ENCODE peak calls at places on chromosomes 5 and 9, in ten cellular contexts. One of them, this sample, is unnamed. For H3K9me3, the result is how much of the 10 kb centered on the place peaks cover.

GRCh38 chr5:159331099-159331973 is 1.0 kb upstream of the IL12B start:
- DNase-seq in heart right ventricle: peak
- DNase-seq in tibial artery: peak
- DNase-seq in right atrium auricular region: peak
- DNase-seq in A549: peak
- DNase-seq in neural progenitor cell: peak
- DNase-seq in mucosa of descending colon: peak
- DNase-seq in Peyer's patch: peak
- DNase-seq in kidney: peak
- DNase-seq in transverse colon: peak
- DNase-seq in this sample: peak

GRCh38 chr5:56306433-56307150 is 73.5 kb upstream of the ANKRD55 start:
- DNase-seq in neural progenitor cell: no peak
- DNase-seq in Peyer's patch: no peak
- DNase-seq in transverse colon: no peak
- DNase-seq in kidney: no peak
- DNase-seq in A549: no peak
- DNase-seq in tibial artery: no peak
- DNase-seq in heart right ventricle: no peak
- DNase-seq in right atrium auricular region: no peak
- DNase-seq in mucosa of descending colon: no peak
- DNase-seq in this sample: no peak

GRCh38 chr9:100419166-100419565 is 7.8 kb upstream of the MSANTD3 start:
- DNase-seq in neural progenitor cell: no peak
- DNase-seq in A549: no peak
- DNase-seq in Peyer's patch: no peak
- DNase-seq in transverse colon: no peak
- DNase-seq in mucosa of descending colon: no peak
- DNase-seq in heart right ventricle: no peak
- DNase-seq in tibial artery: no peak
- DNase-seq in right atrium auricular region: no peak
- DNase-seq in kidney: no peak
- DNase-seq in this sample: no peak

GRCh38 chr9:7206221-7206758 is 448.5 kb downstream of the KDM4C start:
- DNase-seq in Peyer's patch: no peak
- DNase-seq in tibial artery: no peak
- DNase-seq in transverse colon: no peak
- DNase-seq in mucosa of descending colon: no peak
- DNase-seq in kidney: no peak
- DNase-seq in right atrium auricular region: no peak
- DNase-seq in heart right ventricle: no peak
- DNase-seq in A549: no peak
- DNase-seq in neural progenitor cell: no peak
- DNase-seq in this sample: no peak

GRCh38 chr9:20573023-20573422 is 49.3 kb downstream of the MLLT3 start:
- DNase-seq in tibial artery: no peak
- DNase-seq in Peyer's patch: no peak
- DNase-seq in kidney: no peak
- DNase-seq in right atrium auricular region: no peak
- DNase-seq in neural progenitor cell: no peak
- DNase-seq in heart right ventricle: no peak
- DNase-seq in A549: no peak
- DNase-seq in transverse colon: no peak
- DNase-seq in mucosa of descending colon: no peak
- DNase-seq in this sample: no peak

GRCh38 chr9:136403915-136404800 is 4.2 kb upstream of the SNAPC4 start:
- DNase-seq in transverse colon: no peak
- DNase-seq in tibial artery: no peak
- DNase-seq in heart right ventricle: no peak
- DNase-seq in mucosa of descending colon: no peak
- DNase-seq in A549: no peak
- DNase-seq in right atrium auricular region: no peak
- DNase-seq in neural progenitor cell: no peak
- DNase-seq in kidney: no peak
- DNase-seq in Peyer's patch: peak
- DNase-seq in this sample: no peak

GRCh38 chr5:38845555-38846378 is at the start of gene OSMR:
- DNase-seq in tibial artery: peak
- DNase-seq in transverse colon: peak
- DNase-seq in heart right ventricle: peak
- DNase-seq in mucosa of descending colon: peak
- DNase-seq in neural progenitor cell: peak
- DNase-seq in Peyer's patch: peak
- DNase-seq in right atrium auricular region: peak
- DNase-seq in A549: peak
- DNase-seq in kidney: peak
- DNase-seq in this sample: peak

GRCh38 chr5:135826221-135826525 is 8.3 kb upstream of the SLC25A48 start:
- DNase-seq in A549: no peak
- DNase-seq in mucosa of descending colon: no peak
- DNase-seq in transverse colon: no peak
- DNase-seq in Peyer's patch: no peak
- DNase-seq in right atrium auricular region: no peak
- DNase-seq in heart right ventricle: no peak
- DNase-seq in kidney: no peak
- DNase-seq in tibial artery: no peak
- DNase-seq in neural progenitor cell: no peak
- DNase-seq in this sample: no peak

GRCh38 chr5:81209869-81210268 is 23.3 kb upstream of the CKMT2 start:
- DNase-seq in kidney: no peak
- DNase-seq in transverse colon: no peak
- DNase-seq in neural progenitor cell: no peak
- DNase-seq in Peyer's patch: no peak
- DNase-seq in tibial artery: no peak
- DNase-seq in heart right ventricle: no peak
- DNase-seq in A549: no peak
- DNase-seq in mucosa of descending colon: no peak
- DNase-seq in right atrium auricular region: no peak
- DNase-seq in this sample: no peak

GRCh38 chr9:133769511-133770075 is 31.4 kb upstream of the SARDH start:
- DNase-seq in mucosa of descending colon: peak
- DNase-seq in Peyer's patch: no peak
- DNase-seq in A549: no peak
- DNase-seq in right atrium auricular region: no peak
- DNase-seq in tibial artery: peak
- DNase-seq in transverse colon: no peak
- DNase-seq in kidney: peak
- DNase-seq in neural progenitor cell: no peak
- DNase-seq in heart right ventricle: peak
- DNase-seq in this sample: peak

GRCh38 chr5:79857692-79858091 is 133.4 kb downstream of the MTX3 start:
- DNase-seq in Peyer's patch: no peak
- DNase-seq in transverse colon: no peak
- DNase-seq in kidney: no peak
- DNase-seq in mucosa of descending colon: no peak
- DNase-seq in neural progenitor cell: no peak
- DNase-seq in right atrium auricular region: no peak
- DNase-seq in heart right ventricle: no peak
- DNase-seq in tibial artery: no peak
- DNase-seq in A549: no peak
- DNase-seq in this sample: no peak

GRCh38 chr5:79864364-79864763 is 126.7 kb downstream of the MTX3 start:
- DNase-seq in mucosa of descending colon: no peak
- DNase-seq in right atrium auricular region: no peak
- DNase-seq in neural progenitor cell: no peak
- DNase-seq in A549: no peak
- DNase-seq in tibial artery: no peak
- DNase-seq in transverse colon: no peak
- DNase-seq in kidney: no peak
- DNase-seq in heart right ventricle: no peak
- DNase-seq in Peyer's patch: no peak
- DNase-seq in this sample: no peak

GRCh38 chr5:79858097-79858723 is 132.9 kb downstream of the MTX3 start:
- DNase-seq in kidney: no peak
- DNase-seq in transverse colon: peak
- DNase-seq in right atrium auricular region: peak
- DNase-seq in Peyer's patch: peak
- DNase-seq in mucosa of descending colon: no peak
- DNase-seq in A549: peak
- DNase-seq in tibial artery: peak
- DNase-seq in neural progenitor cell: peak
- DNase-seq in heart right ventricle: peak
- DNase-seq in this sample: peak

GRCh38 chr5:79856456-79857055 is 134.5 kb downstream of the MTX3 start:
- DNase-seq in right atrium auricular region: no peak
- DNase-seq in transverse colon: no peak
- DNase-seq in A549: no peak
- DNase-seq in mucosa of descending colon: no peak
- DNase-seq in Peyer's patch: no peak
- DNase-seq in neural progenitor cell: no peak
- DNase-seq in kidney: no peak
- DNase-seq in heart right ventricle: no peak
- DNase-seq in tibial artery: no peak
- DNase-seq in this sample: no peak

DNA sequence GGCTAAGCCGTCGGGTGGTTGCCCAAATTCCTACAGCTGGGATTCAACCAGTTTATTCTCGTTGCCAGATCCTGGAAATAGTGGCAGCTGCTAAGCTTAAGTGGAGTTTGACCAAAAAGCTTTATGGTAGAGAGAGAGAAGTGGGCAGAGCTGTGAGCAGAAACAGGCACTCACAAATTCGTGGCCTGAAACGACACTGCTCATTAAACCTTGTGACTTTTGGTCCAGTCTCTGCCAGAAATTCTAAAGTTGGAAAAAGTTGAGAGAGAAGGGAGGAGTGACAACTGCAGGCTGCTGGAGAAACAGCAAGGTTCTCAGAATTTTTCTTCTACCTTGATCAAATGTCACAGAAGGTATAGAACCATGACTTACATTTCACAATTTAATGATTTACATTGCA is 131.5 kb downstream of the MTX3 start:
- DNase-seq in right atrium auricular region: no peak
- DNase-seq in mucosa of descending colon: no peak
- DNase-seq in tibial artery: no peak
- DNase-seq in transverse colon: no peak
- DNase-seq in heart right ventricle: no peak
- DNase-seq in kidney: no peak
- DNase-seq in A549: no peak
- DNase-seq in neural progenitor cell: no peak
- DNase-seq in Peyer's patch: no peak
- DNase-seq in this sample: no peak
- TF ChIP-seq CTCF in right atrium auricular region: peak
- TF ChIP-seq CTCF in mucosa of descending colon: no peak
- TF ChIP-seq CTCF in tibial artery: no peak
- TF ChIP-seq CTCF in transverse colon: no peak
- TF ChIP-seq CTCF in heart right ventricle: peak
- TF ChIP-seq CTCF in kidney: peak
- TF ChIP-seq CTCF in A549: no peak
- TF ChIP-seq CTCF in neural progenitor cell: no peak
- TF ChIP-seq CTCF in Peyer's patch: no peak
- TF ChIP-seq CTCF in this sample: no peak

GRCh38 chr5:66472010-66472409 is 124.2 kb upstream of the MAST4 start:
- DNase-seq in Peyer's patch: no peak
- DNase-seq in mucosa of descending colon: no peak
- DNase-seq in kidney: no peak
- DNase-seq in A549: no peak
- DNase-seq in tibial artery: no peak
- DNase-seq in transverse colon: no peak
- DNase-seq in neural progenitor cell: no peak
- DNase-seq in right atrium auricular region: no peak
- DNase-seq in heart right ventricle: no peak
- DNase-seq in this sample: no peak

GRCh38 chr5:66469684-66470083 is 126.5 kb upstream of the MAST4 start:
- DNase-seq in A549: no peak
- DNase-seq in right atrium auricular region: no peak
- DNase-seq in transverse colon: no peak
- DNase-seq in tibial artery: no peak
- DNase-seq in heart right ventricle: no peak
- DNase-seq in Peyer's patch: no peak
- DNase-seq in mucosa of descending colon: no peak
- DNase-seq in neural progenitor cell: no peak
- DNase-seq in kidney: no peak
- DNase-seq in this sample: no peak

DNA sequence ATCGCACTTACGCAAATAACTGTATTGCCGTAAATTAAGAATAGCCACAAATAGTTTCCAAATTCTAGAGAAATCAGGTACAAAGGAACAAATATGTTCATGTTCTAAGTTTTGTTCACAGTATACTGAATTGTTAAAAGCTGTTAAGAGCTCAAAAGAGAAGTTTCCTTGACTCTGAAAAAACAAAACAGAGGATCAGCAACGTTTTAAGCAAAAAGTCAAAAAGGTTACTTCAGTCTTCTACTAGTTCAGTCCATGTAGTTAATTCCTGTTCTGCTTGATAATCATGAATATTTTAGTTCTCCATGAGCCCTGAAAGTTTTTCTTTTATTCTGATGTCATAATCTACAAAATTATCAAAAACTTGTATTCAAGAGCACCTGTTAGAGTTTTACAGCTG is 128.6 kb upstream of the MAST4 start:
- DNase-seq in neural progenitor cell: no peak
- DNase-seq in heart right ventricle: no peak
- DNase-seq in Peyer's patch: no peak
- DNase-seq in right atrium auricular region: no peak
- DNase-seq in kidney: no peak
- DNase-seq in transverse colon: no peak
- DNase-seq in mucosa of descending colon: no peak
- DNase-seq in tibial artery: no peak
- DNase-seq in A549: no peak
- DNase-seq in this sample: no peak
- H3K9me3 ChIP-seq in neural progenitor cell: under half
- H3K9me3 ChIP-seq in heart right ventricle: under half
- H3K9me3 ChIP-seq in Peyer's patch: under half
- H3K9me3 ChIP-seq in right atrium auricular region: under half
- H3K9me3 ChIP-seq in kidney: under half
- H3K9me3 ChIP-seq in transverse colon: under half
- H3K9me3 ChIP-seq in mucosa of descending colon: under half
- H3K9me3 ChIP-seq in tibial artery: under half
- H3K9me3 ChIP-seq in A549: under half
- H3K9me3 ChIP-seq in this sample: under half

GRCh38 chr5:147560982-147561381 is 51.1 kb upstream of the DPYSL3 start:
- DNase-seq in transverse colon: no peak
- DNase-seq in right atrium auricular region: no peak
- DNase-seq in mucosa of descending colon: no peak
- DNase-seq in kidney: no peak
- DNase-seq in Peyer's patch: no peak
- DNase-seq in tibial artery: no peak
- DNase-seq in neural progenitor cell: peak
- DNase-seq in A549: no peak
- DNase-seq in heart right ventricle: no peak
- DNase-seq in this sample: no peak
- TF ChIP-seq CTCF in transverse colon: no peak
- TF ChIP-seq CTCF in right atrium auricular region: no peak
- TF ChIP-seq CTCF in mucosa of descending colon: no peak
- TF ChIP-seq CTCF in kidney: no peak
- TF ChIP-seq CTCF in Peyer's patch: no peak
- TF ChIP-seq CTCF in tibial artery: no peak
- TF ChIP-seq CTCF in neural progenitor cell: no peak
- TF ChIP-seq CTCF in A549: no peak
- TF ChIP-seq CTCF in heart right ventricle: no peak
- TF ChIP-seq CTCF in this sample: no peak

DNA sequence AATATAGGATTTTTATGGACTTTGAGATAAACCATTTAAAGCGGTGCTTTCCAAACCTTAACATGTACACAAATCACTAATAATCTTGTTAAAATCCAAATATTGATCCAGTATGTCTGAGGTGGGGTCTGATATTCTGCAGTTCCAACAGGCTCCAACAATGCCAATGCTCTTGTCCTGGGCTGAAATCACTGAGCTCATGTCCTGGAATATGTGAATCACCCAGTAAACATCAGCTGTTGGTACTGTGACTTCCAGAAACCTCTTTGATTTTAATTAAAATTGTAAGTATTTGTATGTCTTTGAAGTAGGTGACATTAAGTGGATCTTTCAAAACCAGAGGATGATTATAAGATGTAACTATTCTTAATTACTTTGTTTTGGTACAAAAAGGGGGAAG is 52.8 kb upstream of the CAST start:
- DNase-seq in transverse colon: no peak
- DNase-seq in right atrium auricular region: no peak
- DNase-seq in kidney: no peak
- DNase-seq in heart right ventricle: no peak
- DNase-seq in A549: no peak
- DNase-seq in Peyer's patch: no peak
- DNase-seq in tibial artery: no peak
- DNase-seq in mucosa of descending colon: no peak
- DNase-seq in neural progenitor cell: no peak
- DNase-seq in this sample: no peak
- H3K9me3 ChIP-seq in transverse colon: under half
- H3K9me3 ChIP-seq in right atrium auricular region: under half
- H3K9me3 ChIP-seq in kidney: under half
- H3K9me3 ChIP-seq in heart right ventricle: under half
- H3K9me3 ChIP-seq in A549: under half
- H3K9me3 ChIP-seq in Peyer's patch: under half
- H3K9me3 ChIP-seq in tibial artery: under half
- H3K9me3 ChIP-seq in mucosa of descending colon: under half
- H3K9me3 ChIP-seq in neural progenitor cell: under half
- H3K9me3 ChIP-seq in this sample: under half

This sample was measured in upper lobe of right lung.